ENCODE peak calls at places on chromosomes 5 and 9, in ten cellular contexts. C is cerebellum; G is T-helper 2 cell treated with Interferon-gamma antibody and Interleukin-4, amounts not matched to agents 5 μg/mL and 100 μg/mL, for 36 hours; S is stimulated activated naive B cell treated with anti-CD40 and anti-IgM and Interleukin-4, amounts not matched to agents 10 μg/mL and 1 μg/mL and 100 μg/mL, for 72 hours; F is WTC11; Y is activated CD8-positive, alpha-beta memory T cell treated with anti-CD3 and anti-CD28 coated beads, Interleukin-2, amount 50 U/mL, for 48 hours; B is CD8-positive, alpha-beta memory T cell; K is left ventricle myocardium inferior; E is germinal center; T is COLO829. M is an unnamed sample.

GRCh38 chr5:58183078-58183885 is 276.6 kb downstream of the PLK2 start:
- DNase-seq in C (no peak), K (no peak), B (no peak), Y (no peak), E (no peak), F (no peak), S (no peak), G (no peak), T (no peak), M (no peak)

GRCh38 chr5:90557871-90558270 is 726 bp upstream of the ADGRV1 start:
- DNase-seq in F (no peak), T (no peak), Y (no peak), C (no peak), S (no peak), G (no peak), K (no peak), E (no peak), B (no peak), M (no peak)

GRCh38 chr5:106363578-106363977 is 1307.2 kb downstream of the EFNA5 start:
- DNase-seq in G (no peak), B (no peak), S (no peak), E (no peak), T (no peak), F (no peak), K (no peak), Y (no peak), C (no peak), M (no peak)

GRCh38 chr5:134541736-134542376 is 16.4 kb downstream of the JADE2 start:
- DNase-seq in K (peak; percentile 55), B (no peak), G (no peak), Y (no peak), F (peak; percentile 82), E (no peak), S (no peak), T (no peak), C (no peak), M (no peak)

GRCh38 chr5:36635721-36636390 is 29.4 kb downstream of the SLC1A3 start:
- DNase-seq in Y (no peak), C (no peak), F (no peak), B (no peak), S (no peak), G (no peak), K (no peak), E (no peak), T (no peak), M (no peak)

GRCh38 chr5:97377582-97377981 is 194.5 kb upstream of the RIOK2 start:
- DNase-seq in C (no peak), B (no peak), F (no peak), Y (no peak), G (no peak), K (no peak), E (no peak), T (no peak), S (no peak), M (no peak)

GRCh38 chr5:10144040-10144439 is 105.6 kb downstream of the ATPSCKMT start:
- DNase-seq in B (no peak), G (no peak), S (no peak), C (no peak), K (no peak), F (no peak), Y (no peak), T (no peak), E (no peak), M (no peak)

GRCh38 chr9:91197232-91198181 is 164.2 kb downstream of the AUH start:
- DNase-seq in C (no peak), E (no peak), S (no peak), K (peak; percentile 51), T (peak; percentile 98), Y (no peak), B (no peak), F (no peak), G (no peak), M (peak; percentile 19)

GRCh38 chr9:34374905-34375552 is 1.7 kb downstream of the MYORG start:
- DNase-seq in B (no peak), F (peak; percentile 33), G (no peak), T (no peak), C (no peak), Y (no peak), K (no peak), S (no peak), E (no peak), M (no peak)

GRCh38 chr9:127572961-127573727 is 38.9 kb upstream of the STXBP1 start:
- DNase-seq in B (no peak), T (no peak), C (no peak), F (no peak), G (no peak), Y (no peak), E (no peak), S (no peak), K (no peak), M (no peak)

GRCh38 chr5:59422026-59422941 is 471.2 kb downstream of the PDE4D start:
- DNase-seq in C (no peak), T (no peak), B (no peak), F (no peak), G (no peak), Y (no peak), S (no peak), E (no peak), K (no peak), M (no peak)

GRCh38 chr9:34125681-34126206 is 754 bp downstream of the DCAF12 start:
- DNase-seq in T (peak; percentile 31), G (no peak), F (peak; percentile 16), B (no peak), K (no peak), C (peak; percentile 8), S (no peak), Y (peak; percentile 54), E (peak; percentile 38), M (no peak)

GRCh38 chr5:173670130-173670591 is 53.7 kb upstream of the BOD1 start:
- DNase-seq in F (no peak), Y (no peak), E (no peak), S (no peak), K (no peak), B (no peak), T (no peak), G (no peak), C (peak; percentile 21), M (no peak)

GRCh38 chr5:74396913-74397606 is 243.5 kb downstream of the ENC1 start:
- DNase-seq in F (no peak), B (no peak), K (no peak), Y (no peak), T (no peak), S (no peak), C (no peak), E (no peak), G (no peak), M (no peak)

GRCh38 chr5:62011072-62011664 is 294.8 kb upstream of the KIF2A start:
- DNase-seq in E (no peak), B (no peak), C (no peak), T (no peak), G (no peak), F (no peak), Y (no peak), S (no peak), K (no peak), M (no peak)

GRCh38 chr5:116476903-116477537 is 97.6 kb downstream of the SEMA6A start:
- DNase-seq in E (no peak), C (no peak), K (no peak), T (no peak), B (no peak), F (no peak), S (no peak), G (no peak), Y (no peak), M (no peak)

GRCh38 chr5:32044904-32045303 is 129.2 kb downstream of the GOLPH3 start:
- DNase-seq in Y (no peak), K (no peak), G (no peak), B (no peak), E (no peak), C (no peak), S (no peak), T (peak; percentile 38), F (no peak), M (no peak)

GRCh38 chr9:10055886-10056395 is 556.9 kb downstream of the PTPRD start:
- DNase-seq in T (no peak), G (no peak), Y (no peak), S (no peak), F (no peak), K (no peak), E (no peak), B (no peak), C (no peak), M (no peak)

GRCh38 chr5:81787843-81788242 is 36.9 kb upstream of the SSBP2 start:
- DNase-seq in T (no peak), C (no peak), G (no peak), K (no peak), B (no peak), E (no peak), F (no peak), S (no peak), Y (no peak), M (no peak)

GRCh38 chr9:29548436-29548835 is 1975.2 kb upstream of the C9orf72 start:
- DNase-seq in G (no peak), T (no peak), K (no peak), B (no peak), E (no peak), S (no peak), F (no peak), C (no peak), Y (no peak), M (no peak)